ENCODE peak calls at places on chromosomes 7 and 10, in six cellular contexts. P, G, U, A, C and X are unnamed samples.

GRCh38 chr10:7787150-7787856 is 490 bp downstream of the KIN start:
- DNase-seq in C (no peak), G (no peak), P (no peak), U (no peak), A (no peak), X (no peak)

GRCh38 chr10:100518761-100519241 is 860 bp downstream of the SEC31B start:
- DNase-seq in P (peak; percentile 79), C (peak; percentile 57), G (no peak), A (peak; percentile 80), U (peak; percentile 92), X (peak; percentile 77)

GRCh38 chr10:4003348-4003973 is 218.5 kb upstream of the KLF6 start:
- DNase-seq in G (no peak), P (no peak), U (no peak), A (no peak), C (no peak), X (no peak)

GRCh38 chr10:21030096-21030495 is 133.0 kb upstream of the NEBL start:
- DNase-seq in G (no peak), P (no peak), C (peak; percentile 68), U (no peak), A (no peak), X (no peak)

GRCh38 chr10:99875473-99875872 is 93.0 kb downstream of the ABCC2 start:
- DNase-seq in U (no peak), G (no peak), P (no peak), A (no peak), C (no peak), X (no peak)

GRCh38 chr7:1810521-1810920 is 140.4 kb downstream of the ELFN1 start:
- DNase-seq in U (no peak), P (no peak), A (no peak), G (no peak), C (no peak), X (no peak)

GRCh38 chr10:18687706-18688105 is 28.5 kb downstream of the ARL5B start:
- DNase-seq in P (no peak), A (no peak), U (no peak), C (no peak), G (no peak), X (no peak)

GRCh38 chr7:28759373-28760013 is 198.6 kb downstream of the TRIL start:
- DNase-seq in G (no peak), U (no peak), C (no peak), P (no peak), A (no peak), X (no peak)

GRCh38 chr10:62959553-62959952 is 143.4 kb upstream of the EGR2 start:
- DNase-seq in A (no peak), C (no peak), U (no peak), G (no peak), P (no peak), X (no peak)

GRCh38 chr7:47045169-47045568 is 536.7 kb downstream of the TNS3 start:
- DNase-seq in P (peak; percentile 28), C (no peak), G (peak; percentile 27), A (no peak), U (no peak), X (peak; percentile 21)

GRCh38 chr7:99461221-99461620 is 4.7 kb downstream of the ATP5MF start:
- DNase-seq in A (no peak), G (no peak), U (no peak), P (no peak), C (no peak), X (no peak)

GRCh38 chr7:75624134-75624832 is 114.5 kb downstream of the HIP1 start:
- DNase-seq in A (no peak), C (no peak), G (no peak), P (peak; percentile 42), U (peak; percentile 43), X (no peak)

GRCh38 chr10:18527692-18528091 is 123.7 kb downstream of the NSUN6 start:
- DNase-seq in C (no peak), G (no peak), A (no peak), U (no peak), P (no peak), X (no peak)

DNA sequence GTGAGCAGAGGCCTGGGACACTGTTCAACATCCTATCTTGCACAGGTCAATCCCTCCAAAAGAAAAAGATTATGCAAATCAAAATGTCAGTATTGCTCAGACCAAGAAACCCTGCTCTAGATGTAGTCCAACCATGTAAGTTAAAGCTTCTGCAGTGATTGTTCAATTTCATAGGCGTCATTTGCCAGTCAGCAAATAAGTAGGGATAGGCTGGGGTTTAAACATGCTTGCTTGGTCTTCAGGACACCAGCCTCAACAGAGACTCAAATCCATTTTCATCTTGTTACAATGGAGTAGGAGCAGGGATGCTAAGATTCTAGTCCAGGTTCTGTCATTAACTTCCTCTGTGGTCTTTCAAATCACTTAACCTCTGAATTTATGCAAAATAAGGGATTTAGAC is 89.1 kb downstream of the NRP1 start:
- DNase-seq in A (no peak), U (no peak), C (no peak), P (no peak), G (no peak), X (no peak)
- H3K4me1 ChIP-seq in A (no peaks in the 10 kb centered on the region), U (peaks cover 31% of the 10 kb centered on the region), C (peaks cover 69% of the 10 kb centered on the region), P (peaks cover 13% of the 10 kb centered on the region), G (no peaks in the 10 kb centered on the region), X (no peaks in the 10 kb centered on the region)

DNA sequence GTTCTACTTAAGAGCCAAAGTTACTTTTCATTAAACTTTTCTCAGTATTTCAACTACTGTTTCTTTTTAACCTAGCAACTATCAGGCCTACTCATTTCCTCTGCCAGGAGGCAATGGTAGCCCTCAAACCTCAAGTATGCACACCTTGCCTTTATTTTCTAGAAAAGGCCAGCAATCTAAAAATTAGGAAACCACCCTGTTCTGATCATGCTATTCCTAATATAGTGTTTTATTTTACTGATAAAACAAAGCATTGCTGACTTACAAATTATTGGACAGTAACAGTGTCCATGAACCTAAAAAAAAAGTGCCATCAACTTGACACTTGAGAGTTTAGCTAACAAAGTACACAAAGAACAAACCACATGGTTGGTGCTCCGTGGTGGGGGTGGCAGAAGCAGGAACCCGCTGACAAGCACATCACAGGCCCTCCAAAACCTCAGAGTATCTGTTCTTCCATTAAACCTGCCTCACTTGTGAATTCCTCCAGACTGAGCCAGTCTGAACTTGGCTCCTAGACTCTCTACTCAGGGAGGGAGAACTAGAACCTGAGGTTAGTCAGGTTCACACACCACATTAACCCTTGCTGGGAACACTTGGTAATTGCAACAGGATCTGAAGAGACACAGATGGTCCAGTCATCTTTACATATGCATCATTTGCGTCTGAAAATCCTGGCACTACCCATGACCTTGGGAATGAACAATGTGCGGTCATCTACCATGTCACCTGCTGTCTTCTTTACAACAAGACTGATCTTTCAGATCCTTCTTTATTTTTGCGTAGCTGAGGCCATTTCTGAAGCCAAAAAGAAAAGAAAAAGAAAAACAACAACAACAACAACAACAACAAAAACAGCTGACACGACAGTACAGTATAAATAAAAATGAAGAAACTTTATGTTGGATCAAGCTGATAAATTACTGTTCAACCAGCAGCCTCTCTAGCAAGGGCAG is 31.9 kb downstream of the PIP4K2A start:
- DNase-seq in G (no peak), C (peak; percentile 53), U (no peak), P (no peak), A (no peak), X (no peak)
- H3K4me1 ChIP-seq in G (peaks cover 16% of the 10 kb centered on the region), C (peaks cover 45% of the 10 kb centered on the region), U (peaks cover 38% of the 10 kb centered on the region), P (peaks cover 57% of the 10 kb centered on the region), A (no peaks in the 10 kb centered on the region), X (no peaks in the 10 kb centered on the region)

GRCh38 chr7:38179719-38180333 is 1.8 kb downstream of the STARD3NL start:
- DNase-seq in P (no peak), A (no peak), G (no peak), U (no peak), C (no peak), X (peak; percentile 14)
- H3K4me1 ChIP-seq in P (peaks cover 20% of the 10 kb centered on the region), A (no peaks in the 10 kb centered on the region), G (no peaks in the 10 kb centered on the region), U (peaks cover 41% of the 10 kb centered on the region), C (peaks cover 25% of the 10 kb centered on the region), X (no peaks in the 10 kb centered on the region)

DNA sequence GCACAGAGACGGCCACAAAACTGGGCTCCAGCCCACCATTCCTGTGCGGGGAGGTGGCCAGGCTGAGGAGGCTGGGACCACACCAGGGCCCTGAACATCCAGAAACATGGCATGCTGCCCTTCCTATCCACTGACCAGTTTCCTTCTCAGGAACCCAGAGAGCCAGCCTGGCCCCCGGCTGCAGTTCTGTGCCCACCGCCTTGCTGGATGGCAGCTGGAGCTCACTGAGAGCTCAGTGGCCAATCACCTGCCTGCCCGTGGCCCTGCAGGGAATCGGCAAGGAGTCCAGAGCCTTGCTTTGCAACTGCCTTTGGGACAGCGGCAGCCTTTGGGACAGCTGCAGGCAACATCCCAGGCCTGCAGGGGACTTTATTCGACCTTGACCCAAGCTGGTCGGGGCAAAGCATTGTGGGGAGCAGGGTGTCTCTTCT is 30.4 kb downstream of the STK32C start:
- DNase-seq in G (no peak), A (no peak), C (no peak), P (no peak), U (no peak), X (no peak)
- H3K4me1 ChIP-seq in G (no peaks in the 10 kb centered on the region), A (no peaks in the 10 kb centered on the region), C (no peaks in the 10 kb centered on the region), P (peaks cover 6% of the 10 kb centered on the region), U (peaks cover 6% of the 10 kb centered on the region), X (no peaks in the 10 kb centered on the region)

DNA sequence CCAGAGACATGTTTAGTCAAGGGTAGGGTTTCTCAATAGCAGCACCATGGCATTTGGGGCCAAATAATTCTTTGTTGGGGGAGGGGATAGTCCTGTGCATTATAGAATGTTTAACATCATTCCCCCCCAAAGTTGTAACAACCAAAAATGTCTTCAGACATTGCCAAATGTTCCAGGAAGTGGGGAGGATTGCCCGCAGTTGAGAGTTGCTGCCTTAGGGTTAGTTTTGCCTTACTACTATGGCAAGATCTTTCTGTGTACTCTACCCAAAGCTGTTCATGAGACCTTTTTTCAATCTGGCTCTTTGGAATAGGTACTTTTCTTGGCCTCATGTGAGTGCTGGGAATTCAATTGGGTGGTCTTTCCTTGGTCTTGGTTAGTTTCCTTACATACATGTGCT is 34.1 kb downstream of the SAMD8 start:
- DNase-seq in U (no peak), G (no peak), A (no peak), P (no peak), C (no peak), X (no peak)
- H3K4me1 ChIP-seq in U (peaks cover 45% of the 10 kb centered on the region), G (peaks cover 7% of the 10 kb centered on the region), A (no peaks in the 10 kb centered on the region), P (peaks cover 12% of the 10 kb centered on the region), C (peaks cover 16% of the 10 kb centered on the region), X (no peaks in the 10 kb centered on the region)

GRCh38 chr10:78035933-78036583 is 2.4 kb downstream of the RPS24 start:
- DNase-seq in P (no peak), A (no peak), U (no peak), G (no peak), C (no peak), X (no peak)
- H3K4me1 ChIP-seq in P (peaks cover 61% of the 10 kb centered on the region), A (no peaks in the 10 kb centered on the region), U (peaks cover 59% of the 10 kb centered on the region), G (peaks cover 13% of the 10 kb centered on the region), C (peaks cover 52% of the 10 kb centered on the region), X (peaks cover 14% of the 10 kb centered on the region)

GRCh38 chr10:32327364-32327691 is 19.6 kb downstream of the EPC1 start:
- DNase-seq in U (no peak), G (no peak), A (no peak), P (no peak), C (no peak), X (no peak)

GRCh38 chr10:32326680-32327363 is 20.1 kb downstream of the EPC1 start:
- DNase-seq in P (no peak), U (no peak), C (no peak), A (no peak), G (no peak), X (no peak)

GRCh38 chr10:32329061-32329460 is 17.9 kb downstream of the EPC1 start:
- DNase-seq in P (no peak), U (no peak), G (no peak), C (no peak), A (no peak), X (no peak)

GRCh38 chr10:32328499-32328898 is 18.5 kb downstream of the EPC1 start:
- DNase-seq in A (no peak), U (no peak), C (no peak), P (no peak), G (no peak), X (no peak)

GRCh38 chr10:32326119-32326518 is 20.8 kb downstream of the EPC1 start:
- DNase-seq in A (no peak), G (no peak), P (no peak), C (no peak), U (no peak), X (no peak)
- H3K4me1 ChIP-seq in A (peaks cover 2% of the 10 kb centered on the region), G (peaks cover 3% of the 10 kb centered on the region), P (peaks cover 96% of the 10 kb centered on the region), C (peaks cover 22% of the 10 kb centered on the region), U (peaks cover 97% of the 10 kb centered on the region), X (peaks cover 18% of the 10 kb centered on the region)